ENCODE peak calls at places on chromosome 15, in nine cellular contexts. D is M059J, Q is GM04504, H is head of caudate nucleus, G is pons, P is anterior cingulate cortex, Z is neural progenitor cell, T is NCI-H1105, B is brain microvascular endothelial cell. F is an unnamed sample.

GRCh38 chr15:70066422-70066821 is 31.3 kb downstream of the TLE3 start:
- DNase-seq in G (no peak), Z (no peak), H (no peak), D (no peak), T (no peak), P (no peak), Q (no peak), B (no peak), F (no peak)

GRCh38 chr15:57694264-57694663 is 12.2 kb upstream of the POLR2M start:
- DNase-seq in Q (no peak), H (no peak), P (no peak), G (no peak), D (no peak), B (no peak), Z (no peak), T (no peak), F (no peak)

GRCh38 chr15:81302605-81303204 is 21.2 kb downstream of the STARD5 start:
- DNase-seq in Z (no peak), T (no peak), B (no peak), G (no peak), P (no peak), D (no peak), Q (no peak), H (no peak), F (no peak)

GRCh38 chr15:33840615-33841014 is 127.7 kb upstream of the CHRM5 start:
- DNase-seq in G (no peak), H (no peak), P (no peak), D (no peak), B (no peak), Z (no peak), Q (no peak), T (no peak), F (no peak)

GRCh38 chr15:56176996-56177395 is 66.7 kb downstream of the RFX7 start:
- DNase-seq in D (peak), P (no peak), Q (no peak), Z (no peak), G (no peak), T (no peak), B (no peak), H (no peak), F (no peak)

GRCh38 chr15:36925671-36926421 is 174.5 kb downstream of the MEIS2 start:
- DNase-seq in T (peak), P (no peak), H (no peak), D (peak), Q (peak), G (no peak), B (no peak), Z (no peak), F (peak)

GRCh38 chr15:69853572-69853971 is 244.1 kb downstream of the TLE3 start:
- DNase-seq in H (no peak), D (peak), Q (peak), T (no peak), P (no peak), B (peak), G (peak), Z (peak), F (peak)

GRCh38 chr15:40310001-40310959 is 2.5 kb upstream of the PLCB2 start:
- DNase-seq in D (peak), Z (peak), T (no peak), B (no peak), G (peak), Q (no peak), P (no peak), H (peak), F (peak)

GRCh38 chr15:74420193-74420905 is 13.4 kb downstream of the SEMA7A start:
- DNase-seq in D (peak), Q (no peak), P (no peak), B (no peak), G (no peak), Z (no peak), T (no peak), H (no peak), F (no peak)

GRCh38 chr15:98668566-98669308 is 20.4 kb downstream of the IGF1R start:
- DNase-seq in T (no peak), Q (no peak), D (peak), H (no peak), Z (no peak), P (no peak), G (no peak), B (peak), F (no peak)

GRCh38 chr15:82850731-82851130 is 41.3 kb downstream of the WHAMM start:
- DNase-seq in G (no peak), P (no peak), T (no peak), B (no peak), H (no peak), Z (no peak), D (no peak), Q (no peak), F (no peak)

GRCh38 chr15:94793641-94794040 is 562.3 kb downstream of the MCTP2 start:
- DNase-seq in B (peak), Q (no peak), D (peak), G (no peak), Z (peak), P (no peak), T (no peak), H (no peak), F (peak)

GRCh38 chr15:60835974-60836373 is 357.0 kb upstream of the ICE2 start:
- DNase-seq in Z (no peak), Q (peak), T (no peak), G (no peak), H (no peak), B (peak), D (peak), P (no peak), F (no peak)

GRCh38 chr15:81869161-81869928 is 176.5 kb downstream of the MEX3B start:
- DNase-seq in B (no peak), Z (no peak), H (no peak), T (no peak), P (no peak), D (no peak), Q (no peak), G (no peak), F (no peak)

GRCh38 chr15:59186501-59186900 is 20.1 kb upstream of the LDHAL6B start:
- DNase-seq in D (no peak), B (no peak), G (no peak), H (no peak), T (no peak), Q (no peak), Z (no peak), P (no peak), F (no peak)

GRCh38 chr15:29822100-29822684 is at the start of gene TJP1:
- DNase-seq in P (peak), Q (peak), G (no peak), D (peak), B (peak), Z (peak), H (peak), T (peak), F (peak)

GRCh38 chr15:79007066-79007465 is 62.2 kb upstream of the CTSH start:
- DNase-seq in H (no peak), T (no peak), B (peak), Z (peak), P (no peak), D (no peak), G (no peak), Q (no peak), F (peak)

GRCh38 chr15:74291101-74292071 is 55.3 kb downstream of the CCDC33 start:
- DNase-seq in G (peak), Z (peak), T (no peak), B (peak), D (peak), P (peak), H (peak), Q (peak), F (peak)

GRCh38 chr15:58438956-58439355 is 7.2 kb downstream of the LIPC start:
- DNase-seq in T (peak), Z (peak), P (no peak), D (peak), Q (peak), B (peak), H (no peak), G (no peak), F (peak)

GRCh38 chr15:31216210-31216911 is 110.3 kb upstream of the KLF13 start:
- DNase-seq in P (peak), H (peak), B (no peak), G (peak), T (peak), Q (no peak), D (no peak), Z (peak), F (peak)

GRCh38 chr15:89783111-89783860 is 7.2 kb downstream of the MESP2 start:
- DNase-seq in H (no peak), P (no peak), B (no peak), D (no peak), Q (peak), Z (no peak), G (no peak), T (no peak), F (peak)

GRCh38 chr15:27545494-27546255 is 553.4 kb downstream of the OCA2 start:
- DNase-seq in Z (no peak), G (no peak), P (no peak), B (no peak), T (no peak), D (peak), H (no peak), Q (no peak), F (no peak)

F was measured in mesendoderm.